ENCODE peak calls at places on chromosome 2, in eight cellular contexts. One of them, this sample, is unnamed.

GRCh38 chr2:4499316-4499715 is 795.9 kb downstream of the DCDC2C start:
- DNase-seq in right lobe of liver: no peak
- DNase-seq in aorta: no peak
- DNase-seq in Peyer's patch: no peak
- DNase-seq in substantia nigra: no peak
- DNase-seq in uterus: no peak
- DNase-seq in psoas muscle: no peak
- DNase-seq in A549: no peak
- DNase-seq in this sample: no peak

GRCh38 chr2:14297340-14297739 is 335.2 kb upstream of the LRATD1 start:
- DNase-seq in uterus: no peak
- DNase-seq in A549: no peak
- DNase-seq in Peyer's patch: no peak
- DNase-seq in aorta: no peak
- DNase-seq in right lobe of liver: no peak
- DNase-seq in substantia nigra: no peak
- DNase-seq in psoas muscle: no peak
- DNase-seq in this sample: no peak

GRCh38 chr2:10554961-10555809 is 107.1 kb upstream of the ODC1 start:
- DNase-seq in psoas muscle: no peak
- DNase-seq in A549: no peak
- DNase-seq in Peyer's patch: no peak
- DNase-seq in substantia nigra: no peak
- DNase-seq in aorta: no peak
- DNase-seq in uterus: no peak
- DNase-seq in right lobe of liver: no peak
- DNase-seq in this sample: no peak

GRCh38 chr2:6447209-6447608 is 418.5 kb downstream of the CMPK2 start:
- DNase-seq in uterus: no peak
- DNase-seq in aorta: no peak
- DNase-seq in substantia nigra: no peak
- DNase-seq in psoas muscle: no peak
- DNase-seq in Peyer's patch: no peak
- DNase-seq in A549: no peak
- DNase-seq in right lobe of liver: no peak
- DNase-seq in this sample: peak

GRCh38 chr2:126809357-126809756 is 89.3 kb upstream of the TEX51 start:
- DNase-seq in A549: no peak
- DNase-seq in psoas muscle: no peak
- DNase-seq in uterus: no peak
- DNase-seq in substantia nigra: no peak
- DNase-seq in right lobe of liver: no peak
- DNase-seq in Peyer's patch: no peak
- DNase-seq in aorta: no peak
- DNase-seq in this sample: no peak

GRCh38 chr2:26001743-26002341 is 19.5 kb upstream of the KIF3C start:
- DNase-seq in substantia nigra: peak
- DNase-seq in aorta: peak
- DNase-seq in Peyer's patch: no peak
- DNase-seq in uterus: peak
- DNase-seq in psoas muscle: peak
- DNase-seq in A549: no peak
- DNase-seq in right lobe of liver: peak
- DNase-seq in this sample: peak

GRCh38 chr2:98669675-98670074 is 61.3 kb downstream of the MGAT4A start:
- DNase-seq in aorta: no peak
- DNase-seq in psoas muscle: no peak
- DNase-seq in right lobe of liver: no peak
- DNase-seq in uterus: no peak
- DNase-seq in Peyer's patch: no peak
- DNase-seq in substantia nigra: no peak
- DNase-seq in A549: no peak
- DNase-seq in this sample: no peak

GRCh38 chr2:102893870-102894269 is 132.0 kb downstream of the TMEM182 start:
- DNase-seq in Peyer's patch: no peak
- DNase-seq in psoas muscle: no peak
- DNase-seq in aorta: no peak
- DNase-seq in right lobe of liver: no peak
- DNase-seq in A549: no peak
- DNase-seq in uterus: no peak
- DNase-seq in substantia nigra: no peak
- DNase-seq in this sample: no peak

GRCh38 chr2:109174214-109174613 is 45.2 kb downstream of the SH3RF3 start:
- DNase-seq in Peyer's patch: no peak
- DNase-seq in substantia nigra: no peak
- DNase-seq in right lobe of liver: no peak
- DNase-seq in psoas muscle: no peak
- DNase-seq in A549: no peak
- DNase-seq in aorta: no peak
- DNase-seq in uterus: no peak
- DNase-seq in this sample: no peak

GRCh38 chr2:109173311-109174171 is 44.5 kb downstream of the SH3RF3 start:
- DNase-seq in uterus: peak
- DNase-seq in Peyer's patch: no peak
- DNase-seq in aorta: peak
- DNase-seq in substantia nigra: no peak
- DNase-seq in A549: no peak
- DNase-seq in right lobe of liver: no peak
- DNase-seq in psoas muscle: peak
- DNase-seq in this sample: peak

GRCh38 chr2:109175350-109175678 is 46.3 kb downstream of the SH3RF3 start:
- DNase-seq in A549: no peak
- DNase-seq in substantia nigra: no peak
- DNase-seq in right lobe of liver: no peak
- DNase-seq in uterus: no peak
- DNase-seq in aorta: no peak
- DNase-seq in Peyer's patch: no peak
- DNase-seq in psoas muscle: no peak
- DNase-seq in this sample: no peak

GRCh38 chr2:109176489-109176888 is 47.5 kb downstream of the SH3RF3 start:
- DNase-seq in uterus: no peak
- DNase-seq in psoas muscle: no peak
- DNase-seq in A549: no peak
- DNase-seq in Peyer's patch: no peak
- DNase-seq in substantia nigra: no peak
- DNase-seq in right lobe of liver: no peak
- DNase-seq in aorta: no peak
- DNase-seq in this sample: no peak

GRCh38 chr2:109174626-109175349 is 45.8 kb downstream of the SH3RF3 start:
- DNase-seq in psoas muscle: no peak
- DNase-seq in A549: no peak
- DNase-seq in substantia nigra: no peak
- DNase-seq in aorta: no peak
- DNase-seq in uterus: no peak
- DNase-seq in Peyer's patch: no peak
- DNase-seq in right lobe of liver: no peak
- DNase-seq in this sample: no peak
- H3K27ac ChIP-seq in psoas muscle: peak
- H3K27ac ChIP-seq in A549: no peak
- H3K27ac ChIP-seq in substantia nigra: no peak
- H3K27ac ChIP-seq in aorta: peak
- H3K27ac ChIP-seq in uterus: peak
- H3K27ac ChIP-seq in Peyer's patch: peak
- H3K27ac ChIP-seq in right lobe of liver: no peak
- H3K27ac ChIP-seq in this sample: no peak

DNA sequence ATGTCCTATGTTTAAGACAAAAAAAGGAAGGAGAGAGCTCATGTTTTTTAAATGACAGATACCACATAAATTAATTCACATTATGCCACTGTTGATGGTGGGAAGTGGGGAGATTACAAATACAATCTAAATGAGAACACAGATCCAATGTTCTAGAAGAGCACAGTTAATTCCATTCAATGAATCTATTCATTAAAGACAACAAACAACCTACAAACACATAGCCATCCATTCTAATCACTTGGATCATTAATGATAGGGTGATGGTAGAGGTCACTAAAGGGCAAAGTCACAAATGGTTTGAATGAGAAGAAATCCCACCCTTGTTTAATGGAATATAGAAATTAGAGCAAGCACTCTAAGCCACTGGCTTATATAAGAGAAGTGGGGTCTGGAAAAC is 21.7 kb downstream of the HNRNPA3 start:
- DNase-seq in uterus: no peak
- DNase-seq in substantia nigra: no peak
- DNase-seq in right lobe of liver: no peak
- DNase-seq in A549: no peak
- DNase-seq in psoas muscle: no peak
- DNase-seq in aorta: no peak
- DNase-seq in Peyer's patch: no peak
- DNase-seq in this sample: no peak
- H3K27ac ChIP-seq in uterus: no peak
- H3K27ac ChIP-seq in substantia nigra: peak
- H3K27ac ChIP-seq in right lobe of liver: no peak
- H3K27ac ChIP-seq in A549: no peak
- H3K27ac ChIP-seq in psoas muscle: peak
- H3K27ac ChIP-seq in aorta: no peak
- H3K27ac ChIP-seq in Peyer's patch: no peak
- H3K27ac ChIP-seq in this sample: peak

DNA sequence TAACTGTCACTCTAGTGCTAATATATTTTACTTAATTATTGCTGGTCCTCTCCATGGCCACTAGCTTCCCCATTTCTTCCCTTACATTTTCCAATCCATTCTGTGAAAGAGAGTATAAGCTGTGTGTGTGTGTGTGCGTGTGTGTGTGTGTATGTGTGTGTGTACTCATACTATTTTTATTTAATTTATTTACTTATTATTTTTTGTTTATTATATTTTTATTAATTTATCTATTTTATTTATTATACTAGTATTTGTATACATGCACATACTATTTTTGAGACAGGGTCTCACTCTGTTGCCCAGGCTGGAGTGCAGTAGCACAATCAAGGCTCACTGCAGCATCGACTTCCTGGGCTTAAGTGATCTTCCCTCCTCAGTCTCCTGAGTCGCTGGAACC is 59.6 kb downstream of the IKZF2 start:
- DNase-seq in Peyer's patch: no peak
- DNase-seq in right lobe of liver: no peak
- DNase-seq in psoas muscle: no peak
- DNase-seq in uterus: no peak
- DNase-seq in A549: no peak
- DNase-seq in aorta: no peak
- DNase-seq in substantia nigra: no peak
- DNase-seq in this sample: no peak
- H3K27ac ChIP-seq in Peyer's patch: no peak
- H3K27ac ChIP-seq in right lobe of liver: no peak
- H3K27ac ChIP-seq in psoas muscle: no peak
- H3K27ac ChIP-seq in uterus: no peak
- H3K27ac ChIP-seq in A549: no peak
- H3K27ac ChIP-seq in aorta: no peak
- H3K27ac ChIP-seq in substantia nigra: no peak
- H3K27ac ChIP-seq in this sample: no peak

GRCh38 chr2:233421091-233421816 is 67.0 kb downstream of the DGKD start:
- DNase-seq in substantia nigra: no peak
- DNase-seq in Peyer's patch: no peak
- DNase-seq in psoas muscle: no peak
- DNase-seq in uterus: no peak
- DNase-seq in right lobe of liver: no peak
- DNase-seq in A549: no peak
- DNase-seq in aorta: no peak
- DNase-seq in this sample: no peak
- H3K27ac ChIP-seq in substantia nigra: no peak
- H3K27ac ChIP-seq in Peyer's patch: peak
- H3K27ac ChIP-seq in psoas muscle: peak
- H3K27ac ChIP-seq in uterus: no peak
- H3K27ac ChIP-seq in right lobe of liver: no peak
- H3K27ac ChIP-seq in A549: peak
- H3K27ac ChIP-seq in aorta: no peak
- H3K27ac ChIP-seq in this sample: no peak

GRCh38 chr2:39548971-39549370 is 111.9 kb upstream of the MAP4K3 start:
- DNase-seq in substantia nigra: no peak
- DNase-seq in Peyer's patch: no peak
- DNase-seq in aorta: no peak
- DNase-seq in right lobe of liver: no peak
- DNase-seq in uterus: no peak
- DNase-seq in A549: no peak
- DNase-seq in psoas muscle: no peak
- DNase-seq in this sample: no peak

GRCh38 chr2:39546409-39546808 is 109.3 kb upstream of the MAP4K3 start:
- DNase-seq in psoas muscle: no peak
- DNase-seq in right lobe of liver: no peak
- DNase-seq in uterus: no peak
- DNase-seq in A549: no peak
- DNase-seq in Peyer's patch: no peak
- DNase-seq in aorta: no peak
- DNase-seq in substantia nigra: no peak
- DNase-seq in this sample: no peak

GRCh38 chr2:39545957-39546356 is 108.9 kb upstream of the MAP4K3 start:
- DNase-seq in substantia nigra: no peak
- DNase-seq in right lobe of liver: no peak
- DNase-seq in psoas muscle: no peak
- DNase-seq in uterus: no peak
- DNase-seq in A549: no peak
- DNase-seq in Peyer's patch: no peak
- DNase-seq in aorta: no peak
- DNase-seq in this sample: no peak

GRCh38 chr2:39547811-39548719 is 111.0 kb upstream of the MAP4K3 start:
- DNase-seq in substantia nigra: no peak
- DNase-seq in aorta: no peak
- DNase-seq in uterus: no peak
- DNase-seq in Peyer's patch: no peak
- DNase-seq in A549: no peak
- DNase-seq in psoas muscle: no peak
- DNase-seq in right lobe of liver: no peak
- DNase-seq in this sample: peak

DNA sequence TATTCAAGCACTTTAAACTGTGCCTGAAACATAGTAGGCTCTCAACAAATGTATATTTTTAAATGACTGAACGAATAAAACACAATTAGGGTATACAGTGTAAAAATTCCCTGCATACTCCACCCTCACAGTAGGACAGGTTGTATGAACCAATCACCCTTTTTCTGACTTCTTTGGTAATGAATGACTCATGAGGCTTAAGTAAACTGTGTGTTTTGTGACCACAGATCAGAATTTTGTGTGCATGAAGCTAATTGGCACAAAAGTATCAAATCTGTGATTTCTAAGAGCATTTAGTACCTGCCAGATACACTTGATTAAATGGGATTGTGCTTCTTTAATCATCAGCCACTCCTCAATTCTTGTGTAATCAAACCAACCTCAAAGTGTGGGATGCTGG is 109.9 kb upstream of the MAP4K3 start:
- DNase-seq in aorta: no peak
- DNase-seq in Peyer's patch: no peak
- DNase-seq in uterus: no peak
- DNase-seq in right lobe of liver: no peak
- DNase-seq in psoas muscle: no peak
- DNase-seq in substantia nigra: no peak
- DNase-seq in A549: no peak
- DNase-seq in this sample: no peak
- H3K27ac ChIP-seq in aorta: no peak
- H3K27ac ChIP-seq in Peyer's patch: no peak
- H3K27ac ChIP-seq in uterus: no peak
- H3K27ac ChIP-seq in right lobe of liver: no peak
- H3K27ac ChIP-seq in psoas muscle: no peak
- H3K27ac ChIP-seq in substantia nigra: no peak
- H3K27ac ChIP-seq in A549: no peak
- H3K27ac ChIP-seq in this sample: no peak

GRCh38 chr2:171924170-171924942 is 2.1 kb downstream of the HAT1 start:
- DNase-seq in psoas muscle: no peak
- DNase-seq in Peyer's patch: no peak
- DNase-seq in A549: peak
- DNase-seq in uterus: no peak
- DNase-seq in substantia nigra: no peak
- DNase-seq in right lobe of liver: no peak
- DNase-seq in aorta: no peak
- DNase-seq in this sample: no peak
- H3K27ac ChIP-seq in psoas muscle: peak
- H3K27ac ChIP-seq in Peyer's patch: no peak
- H3K27ac ChIP-seq in A549: no peak
- H3K27ac ChIP-seq in uterus: no peak
- H3K27ac ChIP-seq in substantia nigra: no peak
- H3K27ac ChIP-seq in right lobe of liver: no peak
- H3K27ac ChIP-seq in aorta: no peak
- H3K27ac ChIP-seq in this sample: no peak

This sample was measured in cardiac muscle cell.